ENCODE peak calls at places on chromosomes 2 and 18, in eight cellular contexts. Q is tibial nerve, G is ovary, O is heart left ventricle, Y is stomach, I is upper lobe of left lung, F is transverse colon, A is uterus. D is an unnamed sample.

GRCh38 chr2:27581417-27582128 is 1.3 kb upstream of the ZNF512 start:
- DNase-seq in Q (no peak), G (no peak), O (no peak), Y (no peak), I (no peak), F (no peak), A (no peak), D (no peak)

GRCh38 chr2:190578158-190579057 is 43.9 kb upstream of the NEMP2 start:
- DNase-seq in Q (no peak), G (no peak), O (peak; percentile 45), Y (peak; percentile 65), I (no peak), F (peak; percentile 75), A (peak; percentile 27), D (peak; percentile 97)

GRCh38 chr2:60516826-60517225 is 36.6 kb downstream of the BCL11A start:
- DNase-seq in Q (no peak), G (no peak), O (no peak), Y (no peak), I (no peak), F (no peak), A (no peak), D (no peak)

GRCh38 chr18:6614952-6615351 is 114.6 kb upstream of the ARHGAP28 start:
- DNase-seq in Q (no peak), G (no peak), O (no peak), Y (no peak), I (no peak), F (no peak), A (no peak), D (no peak)

GRCh38 chr18:34122724-34123334 is 101.9 kb downstream of the NOL4 start:
- DNase-seq in Q (no peak), G (no peak), O (no peak), Y (peak; percentile 34), I (no peak), F (peak; percentile 23), A (no peak), D (peak; percentile 45)

GRCh38 chr2:206845877-206846276 is 80.5 kb downstream of the FASTKD2 start:
- DNase-seq in Q (no peak), G (no peak), O (no peak), Y (no peak), I (no peak), F (no peak), A (no peak), D (no peak)

GRCh38 chr2:165952085-165952484 is 1.5 kb downstream of the TTC21B start:
- DNase-seq in Q (no peak), G (no peak), O (no peak), Y (no peak), I (no peak), F (no peak), A (no peak), D (no peak)

GRCh38 chr18:11005528-11005927 is 143.8 kb downstream of the PIEZO2 start:
- DNase-seq in Q (no peak), G (peak; percentile 82), O (no peak), Y (peak; percentile 65), I (no peak), F (peak; percentile 16), A (no peak), D (peak; percentile 4)

GRCh38 chr18:36046898-36047297 is 20.5 kb downstream of the RPRD1A start:
- DNase-seq in Q (no peak), G (no peak), O (no peak), Y (no peak), I (no peak), F (no peak), A (no peak), D (no peak)

GRCh38 chr18:36047521-36047920 is 19.8 kb downstream of the RPRD1A start:
- DNase-seq in Q (no peak), G (no peak), O (no peak), Y (no peak), I (no peak), F (no peak), A (no peak), D (no peak)

GRCh38 chr18:36050479-36050878 is 16.9 kb downstream of the RPRD1A start:
- DNase-seq in Q (no peak), G (no peak), O (no peak), Y (no peak), I (no peak), F (no peak), A (no peak), D (no peak)

GRCh38 chr18:36051760-36052159 is 15.6 kb downstream of the RPRD1A start:
- DNase-seq in Q (no peak), G (no peak), O (no peak), Y (no peak), I (no peak), F (no peak), A (no peak), D (no peak)
- H3K9me3 ChIP-seq in Q (no peaks in the 10 kb centered on the region), G (no peaks in the 10 kb centered on the region), O (no peaks in the 10 kb centered on the region), Y (no peaks in the 10 kb centered on the region), I (no peaks in the 10 kb centered on the region), F (peaks cover 6% of the 10 kb centered on the region), A (no peaks in the 10 kb centered on the region), D (peaks cover 8% of the 10 kb centered on the region)

DNA sequence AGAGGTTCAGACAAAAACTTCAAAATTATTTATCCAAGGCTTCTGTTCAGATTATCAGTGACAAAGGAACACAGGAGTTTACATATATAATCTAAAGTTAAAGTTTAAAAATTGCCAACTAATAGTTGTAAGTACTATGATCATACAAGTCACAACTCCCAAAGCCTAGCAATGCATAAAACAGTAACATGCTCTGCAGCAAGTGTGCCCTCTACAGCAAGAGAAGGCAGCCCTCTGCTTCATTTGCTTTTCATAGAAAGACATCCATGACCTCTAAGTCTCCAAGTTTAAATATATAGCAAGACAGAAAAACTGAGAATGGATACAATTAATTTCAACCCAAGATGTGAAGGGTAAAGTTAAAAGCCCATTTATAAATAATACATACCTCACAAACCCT is 13.3 kb downstream of the RAB1A start:
- DNase-seq in Q (no peak), G (no peak), O (no peak), Y (no peak), I (no peak), F (no peak), A (no peak), D (no peak)
- H3K4me1 ChIP-seq in Q (no peaks in the 10 kb centered on the region), G (peaks cover 13% of the 10 kb centered on the region), O (peaks cover 67% of the 10 kb centered on the region), Y (peaks cover 45% of the 10 kb centered on the region), I (peaks cover 55% of the 10 kb centered on the region), F (peaks cover 62% of the 10 kb centered on the region), A (no peaks in the 10 kb centered on the region), D (peaks cover 11% of the 10 kb centered on the region)

GRCh38 chr2:168245074-168245825 is 2.1 kb downstream of the STK39 start:
- DNase-seq in Q (no peak), G (no peak), O (no peak), Y (no peak), I (no peak), F (no peak), A (no peak), D (no peak)

GRCh38 chr2:168244318-168244717 is 3.1 kb downstream of the STK39 start:
- DNase-seq in Q (no peak), G (no peak), O (peak; percentile 32), Y (peak; percentile 52), I (peak; percentile 40), F (peak; percentile 54), A (no peak), D (no peak)

GRCh38 chr2:168246483-168247340 is 683 bp downstream of the STK39 start:
- DNase-seq in Q (peak; percentile 36), G (peak; percentile 50), O (peak; percentile 78), Y (peak; percentile 87), I (peak; percentile 76), F (peak; percentile 82), A (peak; percentile 47), D (peak; percentile 38)

GRCh38 chr2:168246072-168246482 is 1.3 kb downstream of the STK39 start:
- DNase-seq in Q (no peak), G (no peak), O (no peak), Y (no peak), I (no peak), F (no peak), A (no peak), D (no peak)

DNA sequence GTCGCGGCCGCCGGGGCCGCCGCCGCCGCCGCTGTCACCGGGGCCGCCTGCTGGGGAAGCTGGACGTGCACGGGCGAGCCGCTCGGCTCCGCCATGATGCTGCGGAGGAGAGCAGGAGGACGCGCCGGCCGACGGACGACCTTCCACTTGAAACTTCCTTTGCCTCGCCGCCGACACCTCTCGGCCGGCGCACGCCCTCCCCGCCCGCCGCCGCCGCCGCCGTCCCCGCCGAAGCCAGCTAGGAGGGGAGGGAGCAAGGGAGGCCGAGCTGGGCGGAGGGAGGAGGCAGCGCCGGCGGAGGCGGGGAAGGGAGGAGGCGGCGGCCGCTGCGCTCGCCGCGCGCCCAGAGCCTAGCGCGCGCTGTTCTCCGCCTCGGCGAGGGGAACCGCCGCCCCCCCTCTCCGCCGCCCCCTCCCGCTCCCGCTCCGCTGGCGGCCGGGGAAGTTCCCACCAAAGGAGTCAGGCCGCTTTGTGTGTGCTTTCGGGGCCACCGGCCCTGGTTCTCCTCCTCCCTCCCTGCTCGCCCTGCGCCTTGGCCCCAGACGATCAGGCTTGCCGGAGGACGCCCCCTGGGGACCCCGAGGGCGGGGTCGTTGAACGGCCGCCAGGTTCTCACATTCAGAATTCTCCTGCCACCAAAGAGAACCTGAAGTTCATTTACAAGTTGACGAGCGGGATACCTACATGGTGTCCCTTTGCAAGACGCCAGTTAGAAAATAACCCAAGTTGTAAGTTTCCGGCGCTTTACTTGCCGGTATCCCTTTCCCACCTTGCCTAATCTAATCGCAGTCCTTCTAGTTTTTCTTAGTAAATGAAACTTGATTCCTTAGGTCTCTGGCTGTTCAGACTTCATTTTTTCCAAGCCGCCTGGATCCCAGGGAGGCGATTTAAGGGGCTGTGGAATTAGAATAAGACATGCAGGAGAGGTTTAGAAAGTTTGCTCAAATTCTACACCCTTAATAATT is at the start of gene STK39:
- DNase-seq in Q (peak; percentile 35), G (peak; percentile 72), O (peak; percentile 82), Y (peak; percentile 80), I (peak; percentile 78), F (peak; percentile 80), A (peak; percentile 55), D (peak; percentile 72)
- TF ChIP-seq POLR2A in Q (no peak), G (no peak), O (no peak), Y (no peak), I (peak; percentile 13), F (peak; percentile 54), A (no peak), D (peak; percentile 46)

GRCh38 chr2:230788554-230789175 is 76.0 kb downstream of the CAB39 start:
- DNase-seq in Q (no peak), G (no peak), O (no peak), Y (no peak), I (no peak), F (no peak), A (no peak), D (no peak)

GRCh38 chr2:230793573-230794359 is 71.0 kb upstream of the ITM2C start:
- DNase-seq in Q (peak; percentile 25), G (peak; percentile 69), O (peak; percentile 71), Y (peak; percentile 70), I (peak; percentile 84), F (peak; percentile 70), A (peak; percentile 77), D (peak; percentile 27)

GRCh38 chr2:230787101-230787500 is 74.5 kb downstream of the CAB39 start:
- DNase-seq in Q (no peak), G (no peak), O (no peak), Y (no peak), I (no peak), F (no peak), A (no peak), D (no peak)

GRCh38 chr2:230794472-230794871 is 70.3 kb upstream of the ITM2C start:
- DNase-seq in Q (no peak), G (no peak), O (no peak), Y (no peak), I (no peak), F (no peak), A (no peak), D (no peak)

DNA sequence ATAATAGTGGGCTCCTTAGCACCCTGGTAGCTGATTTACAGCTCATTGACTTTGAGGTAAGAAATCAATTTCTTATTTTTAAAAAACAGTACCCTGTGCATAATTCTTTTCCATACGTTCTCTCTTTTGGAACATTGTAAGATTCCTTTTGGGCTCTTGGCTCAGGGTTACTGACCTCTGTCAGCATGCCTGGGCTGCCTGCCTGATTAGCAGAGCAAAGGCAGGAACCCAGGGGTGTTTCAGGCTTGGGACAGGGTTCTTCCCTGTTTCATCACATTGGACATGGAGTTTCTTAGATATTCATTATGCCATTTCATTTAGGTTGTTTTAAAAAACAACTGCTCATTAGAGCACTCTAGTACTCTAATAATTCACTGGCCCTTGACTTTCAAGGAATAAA is 73.8 kb upstream of the ITM2C start:
- DNase-seq in Q (no peak), G (no peak), O (no peak), Y (no peak), I (no peak), F (no peak), A (no peak), D (no peak)
- H3K9me3 ChIP-seq in Q (no peaks in the 10 kb centered on the region), G (no peaks in the 10 kb centered on the region), O (peaks cover 16% of the 10 kb centered on the region), Y (no peaks in the 10 kb centered on the region), I (peaks cover 4% of the 10 kb centered on the region), F (peaks cover 8% of the 10 kb centered on the region), A (peaks cover 14% of the 10 kb centered on the region), D (peaks cover 39% of the 10 kb centered on the region)